ENCODE peak calls at places on chromosomes 3 and 15, in six cellular contexts. Q, Y, T, F, E and H are unnamed samples. For H3K4me1, the result is how much of the 10 kb centered on the place peaks cover.

GRCh38 chr15:73386238-73386637 is 17.5 kb upstream of the HCN4 start:
- DNase-seq in Y (no peak), E (no peak), F (no peak), Q (no peak), T (no peak), H (no peak)

GRCh38 chr15:59371458-59372351 is 966 bp downstream of the MYO1E start:
- DNase-seq in F (peak), E (peak), Y (no peak), T (no peak), Q (no peak), H (no peak)

GRCh38 chr3:19652336-19652735 is 281.7 kb downstream of the EFHB start:
- DNase-seq in Y (no peak), Q (no peak), E (no peak), F (no peak), T (no peak), H (no peak)

GRCh38 chr3:109685084-109686079 is 348.0 kb upstream of the DPPA4 start:
- DNase-seq in T (no peak), E (no peak), F (peak), Y (no peak), Q (peak), H (peak)

GRCh38 chr3:11136871-11137626 is 17.2 kb upstream of the HRH1 start:
- DNase-seq in T (no peak), Y (peak), F (peak), Q (peak), E (no peak), H (peak)

GRCh38 chr15:93973287-93973686 is 258.1 kb upstream of the MCTP2 start:
- DNase-seq in Y (no peak), T (no peak), E (no peak), F (no peak), Q (no peak), H (peak)

GRCh38 chr3:72635551-72635950 is 212.7 kb downstream of the SHQ1 start:
- DNase-seq in T (no peak), E (no peak), Q (no peak), Y (no peak), F (no peak), H (no peak)

GRCh38 chr3:12759097-12759679 is at the start of gene TMEM40:
- DNase-seq in T (no peak), Y (peak), Q (no peak), F (peak), E (no peak), H (no peak)

GRCh38 chr3:105791134-105791533 is 77.7 kb downstream of the CBLB start:
- DNase-seq in Y (no peak), F (no peak), E (no peak), T (no peak), Q (peak), H (peak)

GRCh38 chr3:120615863-120616599 is 19.9 kb downstream of the NDUFB4 start:
- DNase-seq in E (no peak), T (no peak), F (peak), Q (peak), Y (peak), H (peak)

GRCh38 chr15:78110096-78110495 is 17.7 kb downstream of the SH2D7 start:
- DNase-seq in Q (no peak), F (no peak), Y (no peak), T (no peak), E (no peak), H (no peak)

GRCh38 chr15:78105541-78106241 is 13.3 kb downstream of the SH2D7 start:
- DNase-seq in F (no peak), E (no peak), Y (no peak), Q (peak), T (no peak), H (no peak)

GRCh38 chr15:78108300-78109084 is 16.1 kb downstream of the SH2D7 start:
- DNase-seq in Y (peak), F (peak), T (peak), E (peak), Q (peak), H (peak)

GRCh38 chr15:78109156-78109555 is 16.8 kb downstream of the SH2D7 start:
- DNase-seq in E (no peak), Y (no peak), F (no peak), T (no peak), Q (no peak), H (no peak)

DNA sequence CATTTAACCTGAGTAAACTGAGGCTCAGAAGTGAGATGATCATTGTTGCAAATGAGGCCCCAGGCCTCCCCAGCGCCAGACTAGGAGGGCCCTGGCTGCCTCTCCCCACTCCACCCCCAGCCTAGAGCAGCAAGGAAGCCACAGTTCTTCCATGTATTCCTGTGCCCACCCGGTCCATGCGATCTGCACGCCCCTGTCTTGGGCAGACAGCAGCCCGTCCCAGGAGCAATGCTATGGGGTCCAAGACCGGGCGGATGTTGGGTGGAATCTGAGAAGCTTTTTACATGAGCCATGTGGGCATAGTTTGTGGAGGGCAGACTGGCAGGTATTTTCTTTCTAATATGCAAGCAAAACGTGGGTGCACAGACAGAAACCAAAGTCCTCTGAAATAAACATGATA is 15.1 kb downstream of the SH2D7 start:
- DNase-seq in E (no peak), Y (no peak), T (no peak), F (no peak), Q (no peak), H (no peak)
- H3K23ac ChIP-seq in E (no peak), Y (no peak), T (no peak), F (no peak), Q (no peak), H (no peak)

GRCh38 chr3:15390460-15390859 is 36.9 kb downstream of the METTL6 start:
- DNase-seq in Y (no peak), T (no peak), E (no peak), Q (no peak), F (no peak), H (no peak)

GRCh38 chr3:15387735-15388134 is 39.6 kb downstream of the METTL6 start:
- DNase-seq in Y (no peak), E (no peak), F (no peak), Q (no peak), T (no peak), H (no peak)

GRCh38 chr3:15387171-15387581 is 40.2 kb downstream of the METTL6 start:
- DNase-seq in Q (peak), T (no peak), F (peak), E (no peak), Y (no peak), H (no peak)

GRCh38 chr3:15386352-15386751 is 41.0 kb downstream of the METTL6 start:
- DNase-seq in Y (no peak), T (no peak), Q (no peak), F (no peak), E (no peak), H (no peak)

DNA sequence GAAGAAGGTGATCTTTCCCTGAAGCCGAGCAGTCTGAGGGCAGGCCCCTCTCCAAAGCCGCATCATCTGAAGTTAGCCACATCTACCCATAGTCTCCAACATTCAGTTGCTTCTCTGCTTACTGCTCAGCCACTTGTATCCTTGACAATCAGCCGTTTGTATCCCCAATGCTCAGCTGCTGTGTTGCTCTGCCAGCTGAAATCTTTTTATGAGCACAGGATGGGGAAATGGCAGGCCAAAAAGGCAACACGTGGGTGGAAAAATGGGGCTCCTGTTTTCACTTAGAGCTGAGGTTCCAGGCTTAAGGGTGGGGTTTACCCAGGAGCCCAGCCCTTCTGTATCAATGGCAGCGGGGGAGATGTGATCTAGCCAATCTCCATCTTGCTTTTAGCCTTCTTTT is 36.3 kb downstream of the METTL6 start:
- DNase-seq in Y (no peak), E (no peak), Q (no peak), T (no peak), F (no peak), H (no peak)
- H3K4me1 ChIP-seq in Y (under half), E (under half), Q (under half), T (under half), F (under half), H (under half)

DNA sequence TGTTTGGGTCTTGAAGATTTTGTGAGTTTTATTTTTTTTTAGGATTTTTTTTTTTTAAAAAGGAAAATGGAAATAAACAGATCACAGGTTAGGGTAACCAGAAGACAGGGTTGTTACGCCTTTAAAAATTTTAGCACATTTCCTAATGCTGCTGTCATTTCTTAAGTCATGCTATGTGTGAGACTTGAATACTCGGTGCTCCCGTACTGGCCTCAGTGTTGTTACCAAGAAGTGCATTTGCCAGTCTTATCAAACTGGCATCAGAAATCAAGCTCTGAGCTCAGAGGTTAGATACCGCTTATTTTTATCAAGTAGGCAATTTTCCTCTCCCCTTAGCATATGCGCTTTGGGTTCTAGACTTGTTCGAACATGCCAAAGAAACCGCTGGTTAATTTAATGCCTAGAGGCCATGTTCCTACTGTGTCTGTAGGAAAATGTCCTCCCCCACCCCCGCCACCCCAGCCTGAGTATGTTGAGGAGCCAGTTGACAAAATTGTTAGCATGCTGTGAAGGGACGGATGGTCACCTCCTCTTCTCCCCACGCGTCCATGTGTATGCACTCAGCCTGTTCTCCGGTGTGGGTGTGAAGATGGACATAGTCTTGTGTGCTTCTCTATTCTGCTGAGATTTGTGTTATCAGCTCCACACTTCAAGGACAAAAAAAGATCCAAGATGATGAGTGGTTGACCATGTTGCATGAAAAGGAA is 88.9 kb downstream of the ITPR1 start:
- DNase-seq in Y (no peak), F (no peak), T (no peak), E (no peak), Q (no peak), H (no peak)
- H3K27ac ChIP-seq in Y (no peak), F (no peak), T (no peak), E (no peak), Q (peak), H (no peak)

GRCh38 chr3:156750191-156750873 is 75.8 kb upstream of the LEKR1 start:
- DNase-seq in Q (peak), E (no peak), F (no peak), T (no peak), Y (peak), H (peak)

GRCh38 chr3:156749244-156749643 is 74.9 kb downstream of the TIPARP start:
- DNase-seq in Q (peak), E (no peak), T (no peak), F (no peak), Y (no peak), H (no peak)

GRCh38 chr3:156747046-156747445 is 72.7 kb downstream of the TIPARP start:
- DNase-seq in Q (no peak), Y (no peak), F (no peak), E (no peak), T (no peak), H (no peak)

GRCh38 chr3:156751461-156752025 is 74.6 kb upstream of the LEKR1 start:
- DNase-seq in Y (peak), E (peak), T (no peak), Q (peak), F (no peak), H (peak)

DNA sequence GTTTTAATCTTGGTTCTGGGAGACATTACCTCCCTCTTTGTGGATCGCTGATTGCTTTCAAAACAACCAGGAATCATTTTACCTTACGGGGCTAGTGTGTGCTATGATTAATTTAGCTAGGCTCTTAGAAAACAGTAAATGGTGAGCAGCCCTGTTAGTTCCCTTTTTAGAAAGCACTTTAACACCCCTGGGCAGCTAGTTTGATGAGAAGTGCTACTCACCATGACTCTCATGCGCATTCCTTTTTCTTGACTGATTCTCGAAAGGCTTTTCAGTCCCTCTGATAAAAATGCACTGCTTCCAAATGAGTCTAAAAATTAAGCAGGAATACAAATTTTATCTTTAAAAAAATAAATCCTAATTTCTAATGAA is 75.3 kb upstream of the LEKR1 start:
- DNase-seq in Y (no peak), E (no peak), F (no peak), T (no peak), Q (peak), H (no peak)
- H3K23ac ChIP-seq in Y (no peak), E (no peak), F (no peak), T (no peak), Q (peak), H (no peak)

GRCh38 chr15:67168694-67169093 is 85.8 kb downstream of the AAGAB start:
- DNase-seq in Y (no peak), T (no peak), E (no peak), Q (no peak), F (no peak), H (no peak)
- H3K4me1 ChIP-seq in Y (under half), T (under half), E (under half), Q (half or more), F (under half), H (under half)

GRCh38 chr3:37609711-37610110 is 252.0 kb upstream of the CTDSPL start:
- DNase-seq in E (no peak), Q (no peak), T (no peak), F (no peak), Y (no peak), H (no peak)
- H3K27ac ChIP-seq in E (no peak), Q (no peak), T (no peak), F (no peak), Y (no peak), H (no peak)

DNA sequence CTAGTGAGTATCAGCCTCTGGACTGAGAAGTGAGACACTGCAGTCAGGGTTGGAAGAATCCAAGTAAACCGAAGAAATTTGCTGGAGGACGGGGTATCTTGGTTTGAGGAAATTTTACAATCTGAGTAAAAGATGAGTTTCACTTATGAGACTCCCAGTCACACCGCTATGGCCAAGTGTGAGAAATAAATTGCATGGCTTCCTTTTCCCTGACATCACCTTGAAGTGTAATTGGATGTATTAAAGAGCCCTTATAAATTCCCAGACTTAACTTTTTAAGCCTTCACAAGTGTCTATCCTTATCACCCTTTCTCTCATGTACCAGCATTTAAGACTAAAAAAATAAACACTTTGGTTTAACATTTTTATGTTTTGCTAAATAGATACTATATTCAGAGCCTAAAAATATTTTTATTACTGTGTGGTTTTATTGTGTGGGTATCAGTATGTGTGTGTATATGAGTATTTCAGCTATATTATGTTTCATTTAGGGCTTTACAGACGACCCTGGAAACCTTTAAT is 23.8 kb downstream of the USP3 start:
- DNase-seq in T (no peak), E (no peak), F (peak), Q (no peak), Y (no peak), H (no peak)
- H3K23ac ChIP-seq in T (no peak), E (no peak), F (no peak), Q (peak), Y (no peak), H (no peak)

GRCh38 chr3:25449857-25450256 is 21.8 kb downstream of the RARB start:
- DNase-seq in F (no peak), Y (no peak), Q (no peak), T (no peak), E (no peak), H (no peak)

GRCh38 chr3:25447925-25448324 is 19.9 kb downstream of the RARB start:
- DNase-seq in F (no peak), T (no peak), Q (no peak), Y (no peak), E (no peak), H (no peak)

GRCh38 chr3:25444273-25444672 is 16.2 kb downstream of the RARB start:
- DNase-seq in E (no peak), F (no peak), Q (no peak), T (no peak), Y (no peak), H (no peak)

GRCh38 chr3:25448750-25449684 is 21.0 kb downstream of the RARB start:
- DNase-seq in E (no peak), Q (peak), Y (peak), T (no peak), F (no peak), H (peak)

GRCh38 chr3:25447285-25447684 is 19.2 kb downstream of the RARB start:
- DNase-seq in T (no peak), Y (no peak), E (no peak), Q (no peak), F (no peak), H (no peak)
- H3K4me1 ChIP-seq in T (under half), Y (under half), E (under half), Q (under half), F (under half), H (under half)

DNA sequence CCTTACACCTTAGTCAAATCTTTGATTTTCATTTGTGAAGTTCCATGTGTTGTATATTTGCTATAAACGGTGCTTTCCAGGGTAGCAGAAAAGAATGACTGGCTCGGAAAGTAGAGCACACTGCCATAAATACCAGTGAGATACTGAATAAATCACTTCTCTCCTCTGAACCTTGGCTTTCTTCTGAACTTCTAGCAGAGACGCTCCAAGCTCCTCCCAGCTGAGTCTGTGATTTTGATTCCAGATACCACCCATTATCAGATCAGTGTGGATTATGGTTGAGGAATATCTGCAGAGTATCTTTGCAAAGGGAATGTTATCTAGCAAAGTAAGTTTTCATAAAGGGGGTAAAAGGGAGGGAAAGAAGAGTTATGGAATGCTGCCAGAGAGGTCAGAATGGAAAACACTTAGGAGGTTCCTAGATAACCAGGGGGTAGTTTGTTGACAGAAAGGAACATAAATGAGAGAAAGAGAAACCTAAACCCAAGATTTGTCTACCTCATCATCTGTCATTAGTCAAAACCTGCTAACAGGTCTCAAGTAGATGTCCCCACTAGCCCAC is 98.5 kb upstream of the PSMD6 start:
- DNase-seq in Y (no peak), T (no peak), F (no peak), Q (no peak), E (no peak), H (no peak)
- H3K27ac ChIP-seq in Y (no peak), T (no peak), F (no peak), Q (no peak), E (no peak), H (no peak)